ENCODE peak calls at places on chromosomes 11 and 22, in four cellular contexts. Z is stimulated activated naive CD8-positive, alpha-beta T cell treated with anti-CD3 and anti-CD28 coated beads, Interleukin-15, Interleukin-2, amounts not matched to agents 100 U/mL and 50 U/mL, for 24 hours; F is ovary; Y is pulmonary artery endothelial cell. W is an unnamed sample.

GRCh38 chr11:4704054-4704789 is at the start of gene MMP26:
- DNase-seq in Z (no peak), F (no peak), Y (no peak), W (no peak)

GRCh38 chr11:44409071-44409470 is 99.1 kb upstream of the ALX4 start:
- DNase-seq in Z (no peak), F (no peak), Y (no peak), W (no peak)

GRCh38 chr11:11125618-11126017 is 227.4 kb downstream of the CSNK2A3 start:
- DNase-seq in Z (no peak), F (no peak), Y (no peak), W (no peak)

GRCh38 chr22:50074551-50075042 is 10.6 kb downstream of the MLC1 start:
- DNase-seq in Z (no peak), F (peak; percentile 31), Y (no peak), W (no peak)

GRCh38 chr11:83768476-83768875 is 482.3 kb upstream of the CCDC90B start:
- DNase-seq in Z (no peak), F (no peak), Y (no peak), W (no peak)

GRCh38 chr11:31827458-31828206 is 16.5 kb upstream of the PAX6 start:
- DNase-seq in Z (no peak), F (no peak), Y (no peak), W (no peak)

GRCh38 chr11:38153985-38154384 is 1555.9 kb upstream of the RAG2 start:
- DNase-seq in Z (no peak), F (no peak), Y (no peak), W (no peak)

GRCh38 chr11:37449146-37449545 is 851.1 kb upstream of the RAG2 start:
- DNase-seq in Z (no peak), F (no peak), Y (no peak), W (peak; percentile 4)

GRCh38 chr11:78659326-78660319 is 85.0 kb upstream of the NARS2 start:
- DNase-seq in Z (no peak), F (no peak), Y (no peak), W (no peak)

GRCh38 chr11:76560219-76560618 is 110.3 kb downstream of the LRRC32 start:
- DNase-seq in Z (no peak), F (no peak), Y (no peak), W (no peak)

GRCh38 chr11:44258190-44258489 is 51.8 kb downstream of the ALX4 start:
- DNase-seq in Z (no peak), F (no peak), Y (no peak), W (no peak)

GRCh38 chr11:124879999-124880611 is 14.9 kb downstream of the ROBO3 start:
- DNase-seq in Z (no peak), F (no peak), Y (no peak), W (no peak)

GRCh38 chr22:42179616-42180015 is 49.0 kb upstream of the CYP2D6 start:
- DNase-seq in Z (no peak), F (no peak), Y (no peak), W (no peak)

GRCh38 chr22:44894782-44895181 is 115.0 kb downstream of the PHF21B start:
- DNase-seq in Z (no peak), F (no peak), Y (no peak), W (no peak)

GRCh38 chr11:75802913-75803820 is 11.8 kb upstream of the UVRAG start:
- DNase-seq in Z (peak; percentile 78), F (peak; percentile 68), Y (peak; percentile 26), W (peak; percentile 30)

GRCh38 chr11:34624069-34624468 is 3.2 kb downstream of the EHF start:
- DNase-seq in Z (no peak), F (no peak), Y (no peak), W (no peak)

GRCh38 chr11:88701816-88702215 is 364.0 kb downstream of the GRM5 start:
- DNase-seq in Z (no peak), F (no peak), Y (no peak), W (no peak)

GRCh38 chr11:115591380-115591779 is 87.2 kb upstream of the CADM1 start:
- DNase-seq in Z (no peak), F (no peak), Y (no peak), W (no peak)

GRCh38 chr11:9047986-9048522 is 43.3 kb downstream of the SCUBE2 start:
- DNase-seq in Z (no peak), F (no peak), Y (no peak), W (no peak)

GRCh38 chr11:131809203-131809948 is 439.0 kb downstream of the NTM start:
- DNase-seq in Z (no peak), F (no peak), Y (no peak), W (no peak)

GRCh38 chr11:69227271-69227670 is 66.7 kb upstream of the MYEOV start:
- DNase-seq in Z (no peak), F (no peak), Y (no peak), W (no peak)

GRCh38 chr22:46070722-46071450 is 79.4 kb upstream of the PPARA start:
- DNase-seq in Z (peak; percentile 66), F (peak; percentile 88), Y (no peak), W (no peak)

GRCh38 chr11:106088896-106089295 is 11.4 kb downstream of the AASDHPPT start:
- DNase-seq in Z (no peak), F (no peak), Y (no peak), W (no peak)

GRCh38 chr11:68016904-68017817 is 7.0 kb downstream of the ALDH3B1 start:
- DNase-seq in Z (no peak), F (no peak), Y (no peak), W (no peak)

GRCh38 chr22:43479962-43480361 is 68.1 kb downstream of the MPPED1 start:
- DNase-seq in Z (no peak), F (no peak), Y (no peak), W (no peak)

GRCh38 chr22:48943567-48944432 is 883.9 kb downstream of the BRD1 start:
- DNase-seq in Z (no peak), F (no peak), Y (no peak), W (no peak)

GRCh38 chr11:28704801-28705200 is 596.6 kb downstream of the METTL15 start:
- DNase-seq in Z (no peak), F (no peak), Y (peak; percentile 63), W (no peak)

GRCh38 chr22:35900483-35901168 is 128.0 kb downstream of the RBFOX2 start:
- DNase-seq in Z (peak; percentile 7), F (no peak), Y (no peak), W (no peak)

GRCh38 chr11:123072279-123072678 is 10.3 kb upstream of the HSPA8 start:
- DNase-seq in Z (no peak), F (no peak), Y (no peak), W (no peak)

GRCh38 chr11:74321487-74322188 is 10.2 kb upstream of the P4HA3 start:
- DNase-seq in Z (peak; percentile 32), F (no peak), Y (peak; percentile 94), W (no peak)

GRCh38 chr11:112977620-112978212 is 16.5 kb downstream of the NCAM1 start:
- DNase-seq in Z (no peak), F (no peak), Y (no peak), W (no peak)

GRCh38 chr22:47656806-47657205 is 894.4 kb downstream of the TBC1D22A start:
- DNase-seq in Z (no peak), F (no peak), Y (no peak), W (no peak)